ENCODE peak calls at places on chromosomes 1 and 21, in six cellular contexts. W, O, M, I, T and E are unnamed samples.

GRCh38 chr21:16195476-16195875 is 465.7 kb downstream of the USP25 start:
- DNase-seq in T (no peak), W (no peak), O (no peak), I (peak), M (no peak), E (no peak)

GRCh38 chr1:151579436-151580225 is 32.2 kb upstream of the SNX27 start:
- DNase-seq in O (no peak), W (no peak), I (peak), M (no peak), T (no peak), E (no peak)

GRCh38 chr1:121519042-121519755 is 334.4 kb downstream of the SRGAP2C start:
- DNase-seq in I (peak), W (peak), O (no peak), M (peak), T (no peak), E (peak)

GRCh38 chr1:3775498-3776230 is 3.1 kb downstream of the SMIM1 start:
- DNase-seq in I (peak), M (no peak), O (no peak), W (no peak), T (peak), E (no peak)

GRCh38 chr1:147853391-147853790 is 49.2 kb upstream of the GJA8 start:
- DNase-seq in W (no peak), M (no peak), I (peak), O (no peak), T (no peak), E (no peak)

GRCh38 chr1:185719021-185719420 is 15.2 kb upstream of the HMCN1 start:
- DNase-seq in O (peak), W (no peak), I (peak), M (no peak), T (no peak), E (no peak)

GRCh38 chr1:25700124-25700523 is 83.5 kb downstream of the MAN1C1 start:
- DNase-seq in I (no peak), W (no peak), T (no peak), O (no peak), M (no peak), E (no peak)

GRCh38 chr1:92953491-92953890 is 7.8 kb downstream of the DIPK1A start:
- DNase-seq in M (no peak), T (no peak), W (peak), O (no peak), I (no peak), E (no peak)

GRCh38 chr1:174276087-174276486 is 116.8 kb downstream of the RABGAP1L start:
- DNase-seq in M (no peak), I (no peak), O (no peak), W (no peak), T (no peak), E (no peak)

GRCh38 chr1:57411262-57411661 is 12.6 kb downstream of the DAB1 start:
- DNase-seq in M (no peak), I (peak), T (no peak), O (peak), W (no peak), E (no peak)

GRCh38 chr1:116920211-116920610 is 10.5 kb downstream of the PTGFRN start:
- DNase-seq in O (no peak), M (no peak), I (no peak), T (no peak), W (no peak), E (no peak)

GRCh38 chr1:84573967-84574842 is at the start of gene CTBS:
- DNase-seq in T (peak), I (peak), O (peak), M (peak), W (peak), E (peak)

GRCh38 chr1:153533689-153534201 is 2.0 kb downstream of the S100A6 start:
- DNase-seq in W (no peak), T (no peak), O (peak), M (no peak), I (peak), E (no peak)

GRCh38 chr1:12464627-12465056 is 153.4 kb downstream of the DHRS3 start:
- DNase-seq in I (peak), W (no peak), M (no peak), O (no peak), T (no peak), E (no peak)

GRCh38 chr21:14096577-14096976 is 114.2 kb downstream of the LIPI start:
- DNase-seq in I (no peak), W (no peak), O (no peak), M (no peak), T (no peak), E (no peak)

GRCh38 chr21:36149788-36150187 is 6.8 kb upstream of the DOP1B start:
- DNase-seq in W (no peak), M (no peak), T (no peak), I (no peak), O (no peak), E (no peak)

GRCh38 chr1:89524369-89525168 is at the start of gene LRRC8B:
- DNase-seq in W (peak), T (peak), I (peak), O (peak), M (peak), E (peak)

GRCh38 chr1:66613187-66613586 is 79.2 kb downstream of the SGIP1 start:
- DNase-seq in O (no peak), M (no peak), W (no peak), T (no peak), I (no peak), E (no peak)